ENCODE peak calls at places on chromosomes 1 and 21, in four cellular contexts. One of them, this sample, is unnamed.

GRCh38 chr1:237358555-237358954 is 316.6 kb downstream of the RYR2 start:
- DNase-seq in WTC11: no peak
- DNase-seq in K562: no peak
- DNase-seq in GM12878: no peak
- DNase-seq in this sample: no peak

GRCh38 chr1:246373828-246374569 is 133.1 kb downstream of the SMYD3 start:
- DNase-seq in K562: no peak
- DNase-seq in GM12878: no peak
- DNase-seq in WTC11: no peak
- DNase-seq in this sample: no peak

GRCh38 chr1:21622466-21623315 is 46.5 kb downstream of the RAP1GAP start:
- DNase-seq in WTC11: peak
- DNase-seq in GM12878: no peak
- DNase-seq in K562: peak
- DNase-seq in this sample: peak

GRCh38 chr21:41545500-41546359 is 37.8 kb upstream of the TMPRSS2 start:
- DNase-seq in WTC11: no peak
- DNase-seq in GM12878: peak
- DNase-seq in K562: no peak
- DNase-seq in this sample: no peak

GRCh38 chr1:112507896-112508241 is 896 bp upstream of the WNT2B start:
- DNase-seq in GM12878: no peak
- DNase-seq in WTC11: peak
- DNase-seq in K562: peak
- DNase-seq in this sample: peak

GRCh38 chr1:7616953-7617352 is 154.1 kb upstream of the VAMP3 start:
- DNase-seq in GM12878: no peak
- DNase-seq in K562: no peak
- DNase-seq in WTC11: no peak
- DNase-seq in this sample: no peak

GRCh38 chr1:9249534-9250335 is 15.2 kb downstream of the H6PD start:
- DNase-seq in K562: peak
- DNase-seq in GM12878: no peak
- DNase-seq in WTC11: peak
- DNase-seq in this sample: peak

GRCh38 chr1:35111106-35111505 is 31.9 kb downstream of the ZMYM1 start:
- DNase-seq in WTC11: no peak
- DNase-seq in GM12878: no peak
- DNase-seq in K562: no peak
- DNase-seq in this sample: no peak

GRCh38 chr21:25506268-25506667 is 101.0 kb downstream of the MRPL39 start:
- DNase-seq in WTC11: no peak
- DNase-seq in K562: no peak
- DNase-seq in GM12878: no peak
- DNase-seq in this sample: no peak

GRCh38 chr1:1597275-1597930 is 2.5 kb downstream of the FNDC10 start:
- DNase-seq in WTC11: peak
- DNase-seq in GM12878: no peak
- DNase-seq in K562: peak
- DNase-seq in this sample: peak

GRCh38 chr1:225822655-225823403 is 12.9 kb downstream of the EPHX1 start:
- DNase-seq in K562: no peak
- DNase-seq in GM12878: no peak
- DNase-seq in WTC11: no peak
- DNase-seq in this sample: no peak

GRCh38 chr1:170670751-170671628 is 7.1 kb downstream of the PRRX1 start:
- DNase-seq in K562: peak
- DNase-seq in GM12878: no peak
- DNase-seq in WTC11: peak
- DNase-seq in this sample: peak

GRCh38 chr1:212677136-212677535 is 22.5 kb downstream of the BATF3 start:
- DNase-seq in WTC11: no peak
- DNase-seq in GM12878: no peak
- DNase-seq in K562: no peak
- DNase-seq in this sample: no peak

GRCh38 chr1:2347907-2348306 is 43.4 kb downstream of the MORN1 start:
- DNase-seq in WTC11: no peak
- DNase-seq in GM12878: no peak
- DNase-seq in K562: no peak
- DNase-seq in this sample: no peak

GRCh38 chr1:26531651-26532131 is 2.1 kb downstream of the RPS6KA1 start:
- DNase-seq in K562: no peak
- DNase-seq in GM12878: no peak
- DNase-seq in WTC11: peak
- DNase-seq in this sample: peak

GRCh38 chr1:16981269-16981849 is 939 bp upstream of the MFAP2 start:
- DNase-seq in GM12878: no peak
- DNase-seq in K562: no peak
- DNase-seq in WTC11: no peak
- DNase-seq in this sample: no peak

GRCh38 chr1:53918343-53918742 is 24.4 kb downstream of the DIO1 start:
- DNase-seq in WTC11: no peak
- DNase-seq in K562: peak
- DNase-seq in GM12878: no peak
- DNase-seq in this sample: no peak

GRCh38 chr1:7497107-7497637 is 273.9 kb upstream of the VAMP3 start:
- DNase-seq in GM12878: no peak
- DNase-seq in WTC11: no peak
- DNase-seq in K562: no peak
- DNase-seq in this sample: no peak

GRCh38 chr1:225848044-225848955 is 33.9 kb downstream of the TMEM63A start:
- DNase-seq in GM12878: peak
- DNase-seq in WTC11: no peak
- DNase-seq in K562: no peak
- DNase-seq in this sample: no peak

GRCh38 chr1:241808265-241808664 is 39.7 kb upstream of the EXO1 start:
- DNase-seq in GM12878: no peak
- DNase-seq in WTC11: no peak
- DNase-seq in K562: no peak
- DNase-seq in this sample: no peak

GRCh38 chr1:158686430-158687009 is at the start of gene SPTA1:
- DNase-seq in GM12878: no peak
- DNase-seq in K562: peak
- DNase-seq in WTC11: no peak
- DNase-seq in this sample: no peak

DNA sequence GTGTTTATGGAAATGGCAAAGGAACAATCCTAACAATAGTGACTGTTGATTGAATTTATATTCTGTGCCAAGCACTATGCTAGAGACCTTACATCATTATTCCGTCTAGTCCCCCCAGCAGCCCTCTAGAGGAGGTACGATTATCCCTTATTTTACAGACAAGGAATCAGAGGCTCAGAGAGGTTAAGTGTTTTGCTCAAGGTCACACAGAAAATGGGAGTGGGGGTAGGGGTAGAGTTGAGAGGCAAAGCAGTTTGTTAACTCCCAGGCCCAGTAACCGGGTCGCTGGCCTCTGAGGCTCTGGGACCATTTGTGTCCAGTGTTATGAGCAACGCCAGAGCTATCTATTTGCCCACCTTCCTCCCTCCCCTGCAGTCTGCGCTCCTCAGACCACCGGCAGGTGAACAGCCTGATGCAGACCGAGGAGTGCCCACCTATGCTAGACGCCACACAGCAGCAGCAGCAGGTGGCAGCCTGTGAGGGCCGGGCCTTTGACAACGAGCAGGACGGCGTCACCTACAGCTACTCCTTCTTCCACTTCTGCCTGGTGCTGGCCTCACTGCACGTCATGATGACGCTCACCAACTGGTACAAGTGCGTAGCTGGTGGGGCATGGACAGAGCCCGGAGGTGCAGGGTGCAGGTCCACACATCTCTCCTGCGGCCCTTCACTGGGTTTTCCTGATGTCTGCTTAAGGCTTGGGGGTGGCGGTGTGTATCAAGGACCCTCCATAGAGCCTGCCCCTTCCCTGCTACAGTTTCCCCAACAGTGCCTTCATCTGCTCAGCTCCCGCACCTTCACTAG is 19.8 kb downstream of the SERINC2 start:
- DNase-seq in K562: no peak
- DNase-seq in GM12878: no peak
- DNase-seq in WTC11: no peak
- DNase-seq in this sample: peak
- TF ChIP-seq USF1 in K562: no peak
- TF ChIP-seq USF1 in GM12878: no peak
- TF ChIP-seq USF1 in WTC11: no peak
- TF ChIP-seq USF1 in this sample: no peak

DNA sequence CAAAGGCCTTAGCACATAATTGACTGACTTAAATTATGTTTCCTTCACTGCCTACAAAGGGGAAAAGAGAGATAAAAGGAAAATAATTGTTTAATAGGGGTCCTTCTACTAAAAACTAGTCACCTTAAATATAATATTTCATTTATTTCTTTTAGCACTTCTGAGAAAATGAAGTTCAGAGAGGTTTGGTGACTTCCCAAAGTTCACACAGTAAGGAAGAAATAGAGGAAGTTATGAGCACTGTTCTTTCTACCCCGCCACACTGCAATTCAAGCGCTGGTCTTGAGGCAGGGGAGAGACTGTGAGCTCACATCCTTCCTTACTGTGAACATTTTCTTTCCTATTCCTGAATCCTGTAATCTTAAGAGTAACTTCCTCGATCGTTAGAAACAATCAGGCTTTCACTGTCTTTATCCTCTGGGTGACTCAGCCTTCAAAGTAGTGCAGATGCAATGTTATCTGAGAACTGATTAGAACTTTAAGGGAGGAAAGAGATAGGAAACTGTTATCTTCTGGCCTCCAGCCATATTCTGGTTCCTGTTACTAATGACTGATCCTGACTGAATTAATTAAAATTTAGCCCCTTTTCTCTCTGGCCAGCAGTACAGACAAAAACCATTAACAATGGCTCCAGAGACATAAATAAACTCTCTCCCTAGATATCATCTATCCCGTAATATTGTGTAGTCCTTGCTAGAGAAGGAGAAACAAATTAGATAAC is 6.8 kb downstream of the RGS5 start:
- DNase-seq in GM12878: no peak
- DNase-seq in K562: no peak
- DNase-seq in WTC11: no peak
- DNase-seq in this sample: no peak
- TF ChIP-seq USF1 in GM12878: no peak
- TF ChIP-seq USF1 in K562: no peak
- TF ChIP-seq USF1 in WTC11: no peak
- TF ChIP-seq USF1 in this sample: no peak

GRCh38 chr1:20150326-20150705 is 11.2 kb downstream of the PLA2G2F start:
- DNase-seq in K562: no peak
- DNase-seq in GM12878: no peak
- DNase-seq in WTC11: no peak
- DNase-seq in this sample: no peak
- TF ChIP-seq USF1 in K562: no peak
- TF ChIP-seq USF1 in GM12878: no peak
- TF ChIP-seq USF1 in WTC11: no peak
- TF ChIP-seq USF1 in this sample: no peak

DNA sequence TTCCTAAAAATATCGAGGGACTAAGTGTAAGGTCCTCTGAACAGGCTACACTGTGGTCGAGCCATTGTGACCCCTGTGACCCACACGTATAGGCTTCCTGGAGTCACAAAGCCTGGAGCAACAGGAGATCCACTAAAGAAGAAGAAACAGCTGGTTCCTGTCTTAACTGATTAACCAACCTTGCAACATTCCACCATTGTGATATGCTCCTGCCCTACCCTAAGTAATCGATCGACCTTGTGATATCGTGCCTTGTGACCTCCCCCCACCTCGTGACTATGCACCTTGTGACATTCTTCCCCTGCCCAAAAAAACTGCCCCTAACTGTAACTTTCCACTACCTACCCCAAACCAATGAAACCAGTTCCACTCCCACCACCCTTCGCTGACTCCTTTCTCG is 304.6 kb upstream of the FAM78B start:
- DNase-seq in WTC11: no peak
- DNase-seq in GM12878: no peak
- DNase-seq in K562: no peak
- DNase-seq in this sample: no peak
- TF ChIP-seq USF1 in WTC11: no peak
- TF ChIP-seq USF1 in GM12878: no peak
- TF ChIP-seq USF1 in K562: no peak
- TF ChIP-seq USF1 in this sample: no peak

This sample was measured in SK-N-SH.